ENCODE peak calls at places on chromosomes 3 and 15, in four cellular contexts. N is uterus; V is CD8-positive, alpha-beta T cell; H is spleen. Y is an unnamed sample. For H3K4me1, the result is how much of the 10 kb centered on the place peaks cover.

GRCh38 chr15:93088981-93089854 is at the start of gene RGMA:
- DNase-seq in N (peak), V (no peak), H (no peak), Y (no peak)

GRCh38 chr3:77038468-77038927 is 1.4 kb upstream of the ROBO2 start:
- DNase-seq in N (peak), V (no peak), H (no peak), Y (no peak)

GRCh38 chr15:77731067-77731466 is 98.4 kb upstream of the LINGO1 start:
- DNase-seq in N (no peak), V (no peak), H (no peak), Y (no peak)

GRCh38 chr3:173706630-173707029 is 309.1 kb downstream of the NLGN1 start:
- DNase-seq in N (no peak), V (no peak), H (no peak), Y (no peak)

GRCh38 chr3:130850044-130850797 is 43.7 kb upstream of the ATP2C1 start:
- DNase-seq in N (no peak), V (no peak), H (no peak), Y (no peak)

GRCh38 chr3:12400795-12401194 is 83.5 kb upstream of the TSEN2 start:
- DNase-seq in N (no peak), V (no peak), H (no peak), Y (no peak)

GRCh38 chr15:57288926-57289650 is 87.2 kb upstream of the CGNL1 start:
- DNase-seq in N (no peak), V (no peak), H (no peak), Y (no peak)

GRCh38 chr15:79283252-79284048 is 928 bp downstream of the ANKRD34C start:
- DNase-seq in N (no peak), V (peak), H (no peak), Y (no peak)

GRCh38 chr3:17372811-17373210 is 369.6 kb downstream of the TBC1D5 start:
- DNase-seq in N (no peak), V (no peak), H (no peak), Y (no peak)

GRCh38 chr15:81189583-81190283 is 6.9 kb upstream of the IL16 start:
- DNase-seq in N (peak), V (no peak), H (no peak), Y (no peak)

GRCh38 chr3:102006812-102007485 is 157.6 kb downstream of the NFKBIZ start:
- DNase-seq in N (peak), V (no peak), H (no peak), Y (no peak)

GRCh38 chr3:167976880-167977498 is 118.7 kb downstream of the GOLIM4 start:
- DNase-seq in N (no peak), V (no peak), H (no peak), Y (no peak)

GRCh38 chr3:105767776-105768175 is 101.0 kb downstream of the CBLB start:
- DNase-seq in N (no peak), V (no peak), H (no peak), Y (no peak)
- H3K4me3 ChIP-seq in N (no peak), V (no peak), H (no peak), Y (peak)

DNA sequence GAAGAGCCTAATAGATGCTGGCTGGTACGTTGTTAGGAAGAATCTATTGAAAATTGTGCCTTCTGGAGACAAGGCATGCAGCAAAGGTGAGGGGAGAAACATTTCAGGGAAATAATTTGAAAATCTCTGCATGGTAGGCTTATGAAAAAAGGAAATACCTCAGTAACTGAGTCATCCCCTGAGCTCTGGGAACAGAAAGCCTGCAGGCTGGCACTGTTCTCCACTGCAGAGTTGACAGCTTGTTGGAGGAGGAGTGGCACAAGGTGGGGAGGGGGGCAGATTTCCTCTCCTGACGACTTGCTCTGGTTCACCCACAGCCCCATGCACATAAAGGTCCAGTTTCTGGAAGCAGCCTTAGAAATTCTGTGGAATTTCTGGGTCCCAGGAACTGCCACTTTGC is 179.4 kb downstream of the ABHD5 start:
- DNase-seq in N (no peak), V (no peak), H (peak), Y (no peak)
- H3K4me1 ChIP-seq in N (under half), V (under half), H (under half), Y (under half)

GRCh38 chr3:48555231-48555948 is 1.2 kb downstream of the PFKFB4 start:
- DNase-seq in N (no peak), V (no peak), H (peak), Y (no peak)

GRCh38 chr3:48555949-48556795 is 431 bp downstream of the PFKFB4 start:
- DNase-seq in N (no peak), V (no peak), H (no peak), Y (no peak)

GRCh38 chr3:48553886-48554845 is 2.4 kb downstream of the PFKFB4 start:
- DNase-seq in N (no peak), V (no peak), H (peak), Y (no peak)

GRCh38 chr3:48548731-48549705 is 7.6 kb downstream of the PFKFB4 start:
- DNase-seq in N (peak), V (peak), H (peak), Y (peak)

DNA sequence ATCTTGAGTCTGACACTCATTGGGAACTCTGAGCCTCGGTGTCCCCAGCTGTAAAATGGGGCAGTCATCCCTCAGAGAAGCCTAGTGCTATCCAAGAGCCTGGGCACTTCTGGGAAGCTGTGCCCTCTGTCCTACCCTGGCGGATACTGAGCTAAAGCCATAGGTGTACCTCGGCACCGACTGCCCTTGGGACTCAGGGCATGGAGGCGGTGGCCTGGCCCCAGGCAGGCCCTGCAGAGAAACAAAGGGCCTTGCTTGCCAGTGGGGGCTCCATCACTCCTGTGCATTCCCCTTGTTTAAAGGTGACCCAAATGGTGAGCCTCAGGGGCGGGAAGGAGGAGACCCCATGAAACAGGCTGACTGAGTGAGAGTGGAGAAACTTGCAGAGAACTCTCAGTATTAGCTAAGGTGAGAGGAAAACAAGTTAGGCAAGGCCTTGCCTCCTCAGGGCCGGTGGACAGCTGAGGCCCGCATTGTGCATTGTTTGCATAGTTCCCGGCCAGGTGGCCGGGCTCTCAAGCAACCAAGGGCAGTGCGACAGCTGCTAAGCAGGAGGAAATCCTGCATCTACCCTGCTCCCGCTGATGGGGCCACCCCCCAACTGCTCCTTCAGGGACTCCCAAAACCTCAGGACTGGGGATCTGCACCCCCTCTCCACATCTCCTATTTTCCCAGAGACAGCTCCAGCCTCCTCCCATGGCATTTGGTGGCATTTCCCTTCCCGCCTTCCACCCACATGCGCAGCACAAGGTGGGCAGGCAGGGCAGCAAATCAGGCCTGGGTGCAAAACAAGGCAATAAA is 4.3 kb downstream of the PFKFB4 start:
- DNase-seq in N (no peak), V (no peak), H (peak), Y (no peak)
- H3K4me3 ChIP-seq in N (no peak), V (no peak), H (no peak), Y (no peak)

GRCh38 chr3:193686665-193687506 is 93.9 kb downstream of the OPA1 start:
- DNase-seq in N (no peak), V (no peak), H (no peak), Y (no peak)
- H3K4me1 ChIP-seq in N (under half), V (under half), H (under half), Y (under half)

GRCh38 chr3:179347108-179347382 is 464 bp upstream of the MFN1 start:
- DNase-seq in N (no peak), V (no peak), H (peak), Y (no peak)
- H3K4me3 ChIP-seq in N (peak), V (peak), H (peak), Y (peak)

DNA sequence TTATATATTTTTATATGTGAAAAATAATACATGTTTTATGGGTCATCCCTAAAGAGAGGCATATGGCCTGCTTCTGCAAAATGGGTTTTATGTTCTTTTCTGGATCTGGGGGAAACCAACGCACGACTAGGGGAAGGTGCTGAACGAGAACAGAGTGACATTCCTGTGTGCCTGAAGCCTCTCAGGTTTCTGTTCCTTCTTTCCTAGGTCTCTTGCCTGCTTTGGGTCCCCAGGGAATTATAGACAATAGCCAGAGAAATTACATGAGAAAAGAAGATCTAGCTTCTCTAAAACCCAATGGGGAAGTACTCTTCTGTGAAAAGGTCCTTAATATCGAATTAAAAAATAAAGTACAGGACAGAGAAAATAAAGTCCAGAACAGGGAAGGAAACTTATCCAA is 66.5 kb downstream of the IGSF11 start:
- DNase-seq in N (no peak), V (no peak), H (no peak), Y (no peak)
- H3K4me1 ChIP-seq in N (under half), V (under half), H (under half), Y (under half)

DNA sequence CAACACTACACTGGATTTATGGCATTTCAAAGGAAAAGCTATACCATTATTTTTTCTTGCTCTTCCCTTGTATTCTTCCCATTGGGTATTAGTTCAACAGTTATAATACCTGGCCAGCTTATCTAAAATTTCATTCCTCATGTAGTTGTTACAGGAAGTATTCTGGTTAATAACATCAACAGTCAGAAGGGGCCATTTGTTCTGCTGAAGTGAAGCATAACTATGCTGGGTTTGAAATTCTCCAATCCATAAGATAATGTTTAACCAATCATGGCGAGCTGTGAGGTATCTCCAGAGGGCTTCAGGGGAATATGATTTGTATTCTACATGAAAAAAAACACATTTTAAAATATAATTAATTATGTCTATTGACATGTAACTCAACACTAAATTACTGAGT is 43.4 kb downstream of the SPG11 start:
- DNase-seq in N (no peak), V (no peak), H (no peak), Y (no peak)
- H3K4me3 ChIP-seq in N (no peak), V (no peak), H (no peak), Y (no peak)

DNA sequence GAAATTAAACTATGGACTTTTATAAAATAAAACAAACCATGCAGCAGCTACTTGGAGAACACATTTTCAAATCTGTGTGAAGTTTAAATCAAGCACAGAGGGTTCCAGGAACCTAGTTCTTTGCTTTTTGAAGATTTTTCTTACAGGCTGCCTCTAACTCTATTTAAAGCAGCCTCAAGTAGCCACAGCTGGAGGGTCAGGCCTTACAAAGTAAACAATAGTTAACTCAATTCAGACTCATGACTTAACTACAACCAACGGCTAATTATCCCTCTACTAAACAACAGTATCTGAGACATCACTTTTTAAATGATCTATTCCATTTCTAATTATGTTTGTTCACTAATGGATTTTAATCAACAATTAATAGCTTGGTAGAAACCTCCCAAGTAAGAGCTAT is 9.8 kb downstream of the LRIG1 start:
- DNase-seq in N (no peak), V (no peak), H (no peak), Y (no peak)
- H3K4me1 ChIP-seq in N (under half), V (under half), H (under half), Y (half or more)